ENCODE peak calls at places on chromosomes 6 and 20, in nine cellular contexts. I, C, V, W, X, D, Z, Y and P are unnamed samples.

GRCh38 chr6:43938178-43939101 is 168.4 kb downstream of the VEGFA start:
- DNase-seq in I (no peak), C (no peak), V (no peak), W (no peak), X (no peak), D (peak), Z (no peak), Y (no peak), P (no peak)

GRCh38 chr20:63023071-63023835 is 16.5 kb upstream of the BHLHE23 start:
- DNase-seq in I (no peak), C (no peak), V (no peak), W (no peak), X (no peak), D (no peak), Z (no peak), Y (no peak), P (no peak)

GRCh38 chr6:39209360-39209811 is 19.9 kb downstream of the KCNK5 start:
- DNase-seq in I (no peak), C (no peak), V (no peak), W (no peak), X (peak), D (no peak), Z (no peak), Y (peak), P (no peak)

GRCh38 chr6:134005824-134006223 is 46.6 kb downstream of the SLC2A12 start:
- DNase-seq in I (no peak), C (no peak), V (no peak), W (no peak), X (no peak), D (no peak), Z (no peak), Y (no peak), P (peak)

GRCh38 chr6:34383171-34383631 is 9.3 kb downstream of the NUDT3 start:
- DNase-seq in I (no peak), C (peak), V (no peak), W (no peak), X (no peak), D (no peak), Z (no peak), Y (peak), P (peak)

GRCh38 chr6:45791181-45791580 is 224.5 kb downstream of the CLIC5 start:
- DNase-seq in I (peak), C (peak), V (no peak), W (no peak), X (peak), D (no peak), Z (no peak), Y (peak), P (peak)

GRCh38 chr20:21342656-21343345 is 39.7 kb downstream of the XRN2 start:
- DNase-seq in I (no peak), C (no peak), V (no peak), W (no peak), X (no peak), D (no peak), Z (no peak), Y (no peak), P (no peak)

GRCh38 chr6:37182736-37183590 is 13.0 kb downstream of the PIM1 start:
- DNase-seq in I (no peak), C (no peak), V (no peak), W (no peak), X (no peak), D (no peak), Z (no peak), Y (peak), P (no peak)

GRCh38 chr6:8432614-8433013 is 2.7 kb downstream of the SLC35B3 start:
- DNase-seq in I (no peak), C (no peak), V (no peak), W (no peak), X (peak), D (no peak), Z (no peak), Y (no peak), P (no peak)

GRCh38 chr6:7899046-7899888 is 11.3 kb downstream of the TXNDC5 start:
- DNase-seq in I (no peak), C (no peak), V (no peak), W (no peak), X (no peak), D (no peak), Z (no peak), Y (no peak), P (no peak)

GRCh38 chr6:68054776-68055175 is 580.3 kb upstream of the ADGRB3 start:
- DNase-seq in I (no peak), C (peak), V (no peak), W (no peak), X (no peak), D (no peak), Z (no peak), Y (peak), P (peak)

GRCh38 chr6:25962368-25963127 is at the start of gene TRIM38:
- DNase-seq in I (peak), C (peak), V (peak), W (peak), X (peak), D (peak), Z (peak), Y (peak), P (peak)

GRCh38 chr20:38804682-38805501 is 605 bp upstream of the PPP1R16B start:
- DNase-seq in I (no peak), C (no peak), V (no peak), W (no peak), X (no peak), D (peak), Z (peak), Y (peak), P (no peak)

GRCh38 chr6:111011360-111012142 is 29.7 kb downstream of the RPF2 start:
- DNase-seq in I (peak), C (peak), V (peak), W (peak), X (peak), D (no peak), Z (no peak), Y (peak), P (peak)

GRCh38 chr20:25020345-25020744 is 27.8 kb upstream of the APMAP start:
- DNase-seq in I (no peak), C (no peak), V (no peak), W (no peak), X (no peak), D (peak), Z (no peak), Y (no peak), P (no peak)

GRCh38 chr6:53293691-53294090 is 55.1 kb downstream of the ELOVL5 start:
- DNase-seq in I (no peak), C (no peak), V (no peak), W (no peak), X (peak), D (no peak), Z (no peak), Y (no peak), P (no peak)

GRCh38 chr6:11346516-11346915 is 114.0 kb upstream of the NEDD9 start:
- DNase-seq in I (no peak), C (no peak), V (no peak), W (no peak), X (no peak), D (no peak), Z (no peak), Y (no peak), P (no peak)

GRCh38 chr20:37257993-37258392 is 3.6 kb downstream of the GHRH start:
- DNase-seq in I (no peak), C (no peak), V (no peak), W (no peak), X (no peak), D (no peak), Z (no peak), Y (no peak), P (no peak)

GRCh38 chr6:139373928-139374356 is 506 bp downstream of the CITED2 start:
- DNase-seq in I (no peak), C (no peak), V (no peak), W (no peak), X (no peak), D (no peak), Z (no peak), Y (no peak), P (no peak)

GRCh38 chr6:15184441-15184861 is 61.4 kb upstream of the JARID2 start:
- DNase-seq in I (no peak), C (no peak), V (no peak), W (no peak), X (peak), D (no peak), Z (no peak), Y (no peak), P (no peak)

GRCh38 chr6:89347825-89348224 is 4.7 kb downstream of the UBE2J1 start:
- DNase-seq in I (peak), C (no peak), V (no peak), W (no peak), X (peak), D (no peak), Z (no peak), Y (peak), P (peak)

GRCh38 chr6:37779111-37779800 is 40.3 kb upstream of the ZFAND3 start:
- DNase-seq in I (no peak), C (no peak), V (no peak), W (no peak), X (no peak), D (no peak), Z (no peak), Y (no peak), P (peak)

GRCh38 chr20:9903048-9903651 is 64.3 kb upstream of the PAK5 start:
- DNase-seq in I (no peak), C (no peak), V (no peak), W (peak), X (peak), D (no peak), Z (no peak), Y (peak), P (no peak)

GRCh38 chr20:19750207-19750606 is 7.9 kb upstream of the RIN2 start:
- DNase-seq in I (no peak), C (no peak), V (no peak), W (no peak), X (peak), D (no peak), Z (no peak), Y (no peak), P (no peak)

GRCh38 chr20:47139934-47140333 is 216.6 kb downstream of the ZMYND8 start:
- DNase-seq in I (no peak), C (no peak), V (no peak), W (no peak), X (peak), D (no peak), Z (no peak), Y (no peak), P (no peak)

GRCh38 chr6:41191569-41191968 is 9.4 kb downstream of the TREML2 start:
- DNase-seq in I (no peak), C (peak), V (no peak), W (peak), X (peak), D (no peak), Z (no peak), Y (peak), P (no peak)

GRCh38 chr6:2235782-2236495 is 9.5 kb downstream of the GMDS start:
- DNase-seq in I (no peak), C (no peak), V (no peak), W (no peak), X (no peak), D (no peak), Z (no peak), Y (no peak), P (no peak)

GRCh38 chr6:2817778-2818443 is 23.8 kb downstream of the SERPINB1 start:
- DNase-seq in I (peak), C (peak), V (no peak), W (no peak), X (peak), D (no peak), Z (no peak), Y (peak), P (peak)

GRCh38 chr6:142888461-142888860 is 56.5 kb downstream of the HIVEP2 start:
- DNase-seq in I (no peak), C (no peak), V (no peak), W (no peak), X (no peak), D (no peak), Z (no peak), Y (no peak), P (no peak)

GRCh38 chr20:50054626-50055511 is 58.1 kb downstream of the UBE2V1 start:
- DNase-seq in I (peak), C (peak), V (peak), W (no peak), X (no peak), D (no peak), Z (no peak), Y (peak), P (peak)

GRCh38 chr6:125859691-125860210 is 69.0 kb downstream of the NCOA7 start:
- DNase-seq in I (no peak), C (peak), V (no peak), W (no peak), X (peak), D (no peak), Z (no peak), Y (peak), P (peak)

GRCh38 chr6:20693466-20694063 is 159.3 kb downstream of the CDKAL1 start:
- DNase-seq in I (no peak), C (peak), V (no peak), W (no peak), X (peak), D (no peak), Z (no peak), Y (peak), P (peak)

GRCh38 chr6:85346196-85346595 is 103.7 kb upstream of the NT5E start:
- DNase-seq in I (no peak), C (no peak), V (no peak), W (no peak), X (peak), D (no peak), Z (no peak), Y (no peak), P (no peak)

GRCh38 chr20:62427172-62428007 is at the start of gene RBBP8NL:
- DNase-seq in I (no peak), C (no peak), V (no peak), W (peak), X (peak), D (no peak), Z (no peak), Y (no peak), P (no peak)

GRCh38 chr20:48656661-48657211 is 171.1 kb downstream of the PREX1 start:
- DNase-seq in I (no peak), C (no peak), V (no peak), W (peak), X (no peak), D (no peak), Z (no peak), Y (no peak), P (no peak)

GRCh38 chr6:157033428-157034140 is 256.4 kb downstream of the ARID1B start:
- DNase-seq in I (peak), C (peak), V (no peak), W (no peak), X (no peak), D (no peak), Z (no peak), Y (peak), P (no peak)

GRCh38 chr6:157035576-157035975 is 258.4 kb downstream of the ARID1B start:
- DNase-seq in I (no peak), C (no peak), V (no peak), W (no peak), X (no peak), D (no peak), Z (no peak), Y (no peak), P (no peak)

GRCh38 chr6:157032923-157033322 is 255.7 kb downstream of the ARID1B start:
- DNase-seq in I (no peak), C (no peak), V (no peak), W (no peak), X (no peak), D (no peak), Z (no peak), Y (no peak), P (no peak)

GRCh38 chr6:157036245-157036681 is 259.1 kb downstream of the ARID1B start:
- DNase-seq in I (no peak), C (peak), V (no peak), W (no peak), X (peak), D (no peak), Z (no peak), Y (peak), P (no peak)

DNA sequence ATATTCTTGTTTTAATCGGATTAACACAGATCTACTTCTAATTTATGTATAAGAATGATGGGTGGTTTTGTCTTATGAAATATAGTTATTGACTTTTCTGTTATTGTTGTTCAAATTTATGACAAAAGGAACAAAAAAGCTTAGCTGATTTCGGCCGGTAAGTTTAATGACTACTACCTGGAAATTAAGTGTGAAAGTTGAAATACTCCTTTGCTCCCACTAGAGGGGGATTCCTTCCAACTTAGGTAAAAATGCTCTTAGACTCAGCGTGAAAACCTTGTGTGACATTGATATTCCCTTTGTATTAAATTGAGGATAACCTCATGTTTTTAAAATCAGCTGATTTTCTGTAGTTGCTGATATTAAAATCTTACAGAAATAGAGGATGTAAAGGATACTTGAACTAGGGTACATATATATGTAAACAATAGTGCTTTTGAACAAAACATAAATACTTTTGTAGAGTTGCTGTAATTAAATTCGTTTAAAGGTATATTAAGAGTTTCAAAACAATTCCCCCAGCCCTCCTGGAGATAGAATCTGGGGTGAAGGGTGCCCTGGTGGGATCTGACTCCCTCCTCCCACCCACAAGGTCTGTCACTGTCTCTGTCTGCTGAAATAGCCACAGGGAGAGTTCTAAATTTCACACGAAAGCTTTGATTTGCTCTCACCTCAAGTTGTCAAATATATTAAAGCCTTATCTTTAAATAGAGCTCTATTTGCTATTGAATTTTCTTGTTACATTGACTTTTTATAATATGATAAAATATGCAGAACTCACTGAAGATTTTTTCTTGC is 257.5 kb downstream of the ARID1B start:
- DNase-seq in I (peak), C (peak), V (no peak), W (peak), X (peak), D (no peak), Z (no peak), Y (peak), P (no peak)
- TF ChIP-seq CTCF in I (peak), C (peak), V (peak), W (peak), X (peak), D (peak), Z (peak), Y (peak), P (peak)

GRCh38 chr6:158629376-158630221 is 14.9 kb downstream of the DYNLT1 start:
- DNase-seq in I (no peak), C (no peak), V (no peak), W (no peak), X (no peak), D (no peak), Z (no peak), Y (no peak), P (no peak)
- TF ChIP-seq CTCF in I (no peak), C (no peak), V (no peak), W (peak), X (no peak), D (no peak), Z (peak), Y (no peak), P (peak)

GRCh38 chr6:31058128-31058894 is 48.0 kb downstream of the MUC22 start:
- DNase-seq in I (peak), C (peak), V (peak), W (peak), X (peak), D (no peak), Z (no peak), Y (peak), P (peak)
- TF ChIP-seq CTCF in I (peak), C (peak), V (peak), W (peak), X (peak), D (peak), Z (peak), Y (peak), P (peak)

DNA sequence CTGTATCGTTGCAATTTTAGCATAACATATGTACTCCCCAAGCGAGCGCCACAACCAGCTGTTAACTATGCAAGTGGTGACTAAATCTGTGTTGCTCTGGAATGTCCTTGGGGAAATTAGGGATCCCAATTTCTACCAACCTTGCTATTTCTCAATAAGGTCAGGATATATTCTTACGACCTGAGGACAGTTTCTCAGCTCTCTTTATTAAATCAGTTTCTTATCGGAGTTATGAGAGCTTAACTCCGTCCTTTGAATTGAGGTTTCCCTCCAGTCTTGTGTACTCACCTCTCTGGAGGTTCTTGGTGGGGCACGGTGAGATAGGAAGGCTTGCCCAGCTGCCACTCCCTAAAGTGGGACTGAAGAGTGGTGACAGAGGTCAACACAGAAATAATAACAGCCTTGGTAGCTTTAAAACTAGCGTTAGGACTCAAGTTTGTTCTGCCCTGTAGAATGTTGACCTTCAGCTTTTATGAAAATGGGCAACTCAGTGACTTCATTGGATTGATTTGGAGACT is 689 bp downstream of the MRPS18B start:
- DNase-seq in I (no peak), C (peak), V (no peak), W (no peak), X (no peak), D (no peak), Z (no peak), Y (peak), P (no peak)
- TF ChIP-seq CTCF in I (no peak), C (no peak), V (no peak), W (no peak), X (no peak), D (no peak), Z (no peak), Y (no peak), P (no peak)